ENCODE peak calls at places on chromosomes 4 and X, in nine cellular contexts. G is NCI-H2081; M is iris pigment epithelial cell; N is sciatic nerve; Z is transverse colon; Q is activated T-cell treated with anti-CD3 and anti-CD28 coated beads for 1 hour; P is H9; H is activated CD4-positive, alpha-beta T cell treated with anti-CD3 and anti-CD28 coated beads for 4 hours; F is HT1080. R is an unnamed sample.

GRCh38 chr4:120071192-120071795 is 4.6 kb upstream of the MAD2L1 start:
- DNase-seq in G (peak), M (peak), N (peak), Z (peak), Q (peak), P (no peak), H (peak), F (peak), R (no peak)

GRCh38 chrX:150036181-150036580 is 97.9 kb upstream of the EOLA2 start:
- DNase-seq in G (no peak), M (peak), N (no peak), Z (peak), Q (no peak), P (no peak), H (no peak), F (peak), R (peak)

GRCh38 chr4:187632260-187633010 is 363.1 kb upstream of the ZFP42 start:
- DNase-seq in G (no peak), M (peak), N (no peak), Z (no peak), Q (no peak), P (no peak), H (no peak), F (peak), R (no peak)

GRCh38 chr4:79823148-79823763 is 249.8 kb downstream of the ANTXR2 start:
- DNase-seq in G (no peak), M (peak), N (no peak), Z (peak), Q (no peak), P (no peak), H (no peak), F (peak), R (peak)

GRCh38 chr4:177239475-177239874 is 70.2 kb upstream of the NEIL3 start:
- DNase-seq in G (no peak), M (no peak), N (no peak), Z (no peak), Q (no peak), P (no peak), H (no peak), F (no peak), R (no peak)

GRCh38 chr4:76947369-76947768 is 2.2 kb upstream of the SEPTIN11 start:
- DNase-seq in G (no peak), M (no peak), N (no peak), Z (no peak), Q (no peak), P (no peak), H (no peak), F (no peak), R (no peak)

GRCh38 chr4:173367285-173367684 is 3.5 kb upstream of the SAP30 start:
- DNase-seq in G (no peak), M (peak), N (no peak), Z (no peak), Q (no peak), P (no peak), H (no peak), F (peak), R (peak)

GRCh38 chr4:53479731-53480525 is 102.5 kb downstream of the FIP1L1 start:
- DNase-seq in G (no peak), M (peak), N (no peak), Z (no peak), Q (no peak), P (no peak), H (no peak), F (peak), R (peak)

GRCh38 chrX:109327271-109327670 is 154.6 kb downstream of the GUCY2F start:
- DNase-seq in G (no peak), M (no peak), N (no peak), Z (no peak), Q (no peak), P (no peak), H (no peak), F (peak), R (no peak)

GRCh38 chr4:23930750-23931488 is 41.1 kb upstream of the PPARGC1A start:
- DNase-seq in G (no peak), M (no peak), N (no peak), Z (peak), Q (no peak), P (peak), H (no peak), F (no peak), R (no peak)

GRCh38 chrX:103918584-103919335 is 43.7 kb upstream of the TMSB15B start:
- DNase-seq in G (peak), M (peak), N (peak), Z (peak), Q (peak), P (peak), H (peak), F (peak), R (peak)

GRCh38 chr4:148740701-148741100 is 298.5 kb upstream of the NR3C2 start:
- DNase-seq in G (no peak), M (no peak), N (no peak), Z (no peak), Q (no peak), P (no peak), H (no peak), F (no peak), R (no peak)

GRCh38 chr4:106502106-106502699 is 133.6 kb upstream of the GIMD1 start:
- DNase-seq in G (peak), M (peak), N (peak), Z (peak), Q (peak), P (peak), H (peak), F (peak), R (peak)

GRCh38 chrX:19949340-19949739 is 41.5 kb downstream of the BCLAF3 start:
- DNase-seq in G (no peak), M (no peak), N (no peak), Z (no peak), Q (no peak), P (no peak), H (no peak), F (no peak), R (no peak)

GRCh38 chr4:52604215-52604614 is 54.9 kb downstream of the USP46 start:
- DNase-seq in G (no peak), M (no peak), N (no peak), Z (no peak), Q (no peak), P (no peak), H (no peak), F (no peak), R (no peak)

GRCh38 chr4:139028191-139028661 is 12.6 kb downstream of the NOCT start:
- DNase-seq in G (no peak), M (no peak), N (no peak), Z (no peak), Q (no peak), P (peak), H (no peak), F (no peak), R (no peak)

GRCh38 chr4:147802346-147802745 is 70.5 kb downstream of the ARHGAP10 start:
- DNase-seq in G (no peak), M (no peak), N (no peak), Z (no peak), Q (no peak), P (no peak), H (no peak), F (no peak), R (no peak)

GRCh38 chr4:16779028-16779675 is 119.3 kb downstream of the LDB2 start:
- DNase-seq in G (no peak), M (peak), N (no peak), Z (no peak), Q (no peak), P (no peak), H (no peak), F (no peak), R (no peak)

GRCh38 chr4:48032721-48033120 is 16.1 kb downstream of the NIPAL1 start:
- DNase-seq in G (no peak), M (peak), N (no peak), Z (no peak), Q (no peak), P (no peak), H (no peak), F (no peak), R (peak)

GRCh38 chr4:164730705-164731393 is 23.1 kb upstream of the SMIM31 start:
- DNase-seq in G (no peak), M (no peak), N (no peak), Z (no peak), Q (no peak), P (no peak), H (no peak), F (no peak), R (no peak)

GRCh38 chr4:21290562-21290961 is 590.3 kb downstream of the PACRGL start:
- DNase-seq in G (no peak), M (no peak), N (no peak), Z (no peak), Q (no peak), P (no peak), H (no peak), F (no peak), R (no peak)

GRCh38 chrX:4380710-4381109 is 667.3 kb upstream of the PRKX start:
- DNase-seq in G (no peak), M (no peak), N (no peak), Z (no peak), Q (no peak), P (no peak), H (no peak), F (no peak), R (no peak)

GRCh38 chrX:23373129-23373804 is 38.6 kb downstream of the PTCHD1 start:
- DNase-seq in G (no peak), M (peak), N (no peak), Z (no peak), Q (no peak), P (no peak), H (no peak), F (peak), R (peak)

GRCh38 chrX:121014826-121015225 is 29.3 kb upstream of the CT47A1 start:
- DNase-seq in G (no peak), M (no peak), N (no peak), Z (no peak), Q (no peak), P (no peak), H (no peak), F (no peak), R (no peak)

GRCh38 chr4:17324431-17324830 is 187.5 kb downstream of the QDPR start:
- DNase-seq in G (peak), M (peak), N (peak), Z (peak), Q (peak), P (peak), H (peak), F (peak), R (peak)

GRCh38 chr4:16609170-16609758 is 289.2 kb downstream of the LDB2 start:
- DNase-seq in G (no peak), M (no peak), N (no peak), Z (no peak), Q (no peak), P (peak), H (no peak), F (no peak), R (no peak)

GRCh38 chrX:74656079-74656745 is 41.8 kb upstream of the RLIM start:
- DNase-seq in G (no peak), M (no peak), N (no peak), Z (no peak), Q (no peak), P (no peak), H (no peak), F (peak), R (peak)

GRCh38 chr4:69760455-69760854 is at the start of gene SULT1B1:
- DNase-seq in G (no peak), M (peak), N (no peak), Z (peak), Q (peak), P (no peak), H (peak), F (peak), R (peak)

GRCh38 chr4:65999518-65999871 is 329.2 kb upstream of the EPHA5 start:
- DNase-seq in G (no peak), M (no peak), N (no peak), Z (no peak), Q (no peak), P (no peak), H (no peak), F (no peak), R (no peak)

GRCh38 chrX:110142096-110142495 is 139.2 kb downstream of the TMEM164 start:
- DNase-seq in G (no peak), M (no peak), N (no peak), Z (no peak), Q (no peak), P (no peak), H (no peak), F (no peak), R (no peak)

GRCh38 chr4:179989975-179990374 is 2253.2 kb upstream of the TENM3 start:
- DNase-seq in G (no peak), M (no peak), N (no peak), Z (no peak), Q (no peak), P (no peak), H (no peak), F (no peak), R (no peak)

GRCh38 chr4:137471461-137471860 is 60.8 kb downstream of the PCDH18 start:
- DNase-seq in G (no peak), M (no peak), N (no peak), Z (no peak), Q (no peak), P (no peak), H (no peak), F (peak), R (no peak)

GRCh38 chrX:51641421-51642021 is 22.8 kb upstream of the CENPVL3 start:
- DNase-seq in G (peak), M (peak), N (no peak), Z (no peak), Q (no peak), P (peak), H (no peak), F (peak), R (no peak)

GRCh38 chr4:39658756-39659155 is 20.1 kb upstream of the SMIM14 start:
- DNase-seq in G (no peak), M (peak), N (no peak), Z (no peak), Q (no peak), P (no peak), H (no peak), F (no peak), R (no peak)

GRCh38 chr4:37892641-37893040 is 1.8 kb downstream of the TBC1D1 start:
- DNase-seq in G (no peak), M (no peak), N (no peak), Z (peak), Q (peak), P (no peak), H (peak), F (no peak), R (no peak)

GRCh38 chr4:155220025-155220424 is 11.6 kb downstream of the NPY2R start:
- DNase-seq in G (no peak), M (no peak), N (no peak), Z (no peak), Q (no peak), P (no peak), H (no peak), F (no peak), R (no peak)

GRCh38 chr4:141680060-141680459 is 43.7 kb downstream of the IL15 start:
- DNase-seq in G (no peak), M (no peak), N (no peak), Z (no peak), Q (no peak), P (no peak), H (no peak), F (no peak), R (no peak)

GRCh38 chr4:124974163-124974562 is 261.6 kb upstream of the ANKRD50 start:
- DNase-seq in G (no peak), M (peak), N (no peak), Z (no peak), Q (no peak), P (no peak), H (no peak), F (no peak), R (peak)

GRCh38 chrX:54675762-54676161 is 122.3 kb downstream of the ITIH6 start:
- DNase-seq in G (no peak), M (no peak), N (no peak), Z (no peak), Q (no peak), P (no peak), H (no peak), F (no peak), R (no peak)

R was measured in NCI-H226.